ENCODE peak calls at places on chromosomes 7 and 10, in five cellular contexts. D, C, L, E and Y are unnamed samples.

GRCh38 chr10:102643346-102644065 is 773 bp upstream of the TRIM8 start:
- DNase-seq in D (peak), C (peak), L (peak), E (peak), Y (peak)

GRCh38 chr7:30585675-30586074 is 9.0 kb upstream of the GARS1 start:
- DNase-seq in D (no peak), C (no peak), L (no peak), E (no peak), Y (no peak)

GRCh38 chr7:4189151-4189570 is 492.9 kb upstream of the FOXK1 start:
- DNase-seq in D (no peak), C (peak), L (no peak), E (peak), Y (peak)

GRCh38 chr7:80134536-80135305 is at the start of gene GNAI1:
- DNase-seq in D (peak), C (peak), L (peak), E (peak), Y (peak)

GRCh38 chr10:89120931-89121907 is 85.9 kb downstream of the CH25H start:
- DNase-seq in D (no peak), C (no peak), L (no peak), E (no peak), Y (no peak)

GRCh38 chr10:125227546-125227945 is 67.2 kb upstream of the CTBP2 start:
- DNase-seq in D (no peak), C (no peak), L (no peak), E (no peak), Y (no peak)

GRCh38 chr10:70656489-70656888 is 15.8 kb upstream of the ADAMTS14 start:
- DNase-seq in D (no peak), C (no peak), L (peak), E (no peak), Y (peak)

GRCh38 chr7:157657741-157658740 is 321.2 kb downstream of the DNAJB6 start:
- DNase-seq in D (no peak), C (peak), L (no peak), E (no peak), Y (no peak)

GRCh38 chr10:10515479-10516204 is 502.0 kb upstream of the CELF2 start:
- DNase-seq in D (no peak), C (no peak), L (no peak), E (no peak), Y (no peak)